ENCODE peak calls at places on chromosomes 2 and 18, in six cellular contexts. K, L, P, G, D and H are unnamed samples. For H3K4me1, the result is how much of the 10 kb centered on the place peaks cover.

GRCh38 chr2:46117379-46117778 is 179.8 kb upstream of the EPAS1 start:
- DNase-seq in G (peak), K (no peak), L (no peak), D (peak), P (no peak), H (no peak)

GRCh38 chr2:219249203-219249980 is 3.7 kb upstream of the TUBA4B start:
- DNase-seq in G (peak), L (peak), P (peak), K (peak), D (no peak), H (peak)

GRCh38 chr2:158211516-158211915 is 109.8 kb downstream of the UPP2 start:
- DNase-seq in L (no peak), G (no peak), K (no peak), D (no peak), P (no peak), H (no peak)

GRCh38 chr2:139045524-139045923 is 265.3 kb upstream of the NXPH2 start:
- DNase-seq in D (no peak), G (no peak), P (no peak), L (no peak), K (no peak), H (no peak)

GRCh38 chr18:48337053-48337452 is 72.1 kb downstream of the ZBTB7C start:
- DNase-seq in P (no peak), L (no peak), D (no peak), K (no peak), G (no peak), H (no peak)

GRCh38 chr2:227308784-227309183 is 16.3 kb upstream of the MFF start:
- DNase-seq in G (no peak), P (no peak), D (no peak), K (no peak), L (no peak), H (no peak)

GRCh38 chr18:23135679-23136325 is 517 bp downstream of the CABLES1 start:
- DNase-seq in D (no peak), P (no peak), G (no peak), L (peak), K (peak), H (peak)

GRCh38 chr2:172101707-172102158 is 967 bp downstream of the DLX2 start:
- DNase-seq in P (no peak), G (no peak), L (peak), K (no peak), D (no peak), H (no peak)

GRCh38 chr2:46648141-46648742 is 168.9 kb downstream of the TMEM247 start:
- DNase-seq in G (peak), K (no peak), L (no peak), P (no peak), D (no peak), H (no peak)

GRCh38 chr2:182548031-182548950 is 121.5 kb upstream of the PDE1A start:
- DNase-seq in K (no peak), G (no peak), D (no peak), L (no peak), P (no peak), H (no peak)

GRCh38 chr2:136980303-136980702 is 215.0 kb downstream of the THSD7B start:
- DNase-seq in D (no peak), K (no peak), L (no peak), P (no peak), G (no peak), H (no peak)

GRCh38 chr18:52219102-52219501 is 120.9 kb upstream of the DCC start:
- DNase-seq in P (no peak), D (no peak), L (no peak), K (no peak), G (no peak), H (no peak)

DNA sequence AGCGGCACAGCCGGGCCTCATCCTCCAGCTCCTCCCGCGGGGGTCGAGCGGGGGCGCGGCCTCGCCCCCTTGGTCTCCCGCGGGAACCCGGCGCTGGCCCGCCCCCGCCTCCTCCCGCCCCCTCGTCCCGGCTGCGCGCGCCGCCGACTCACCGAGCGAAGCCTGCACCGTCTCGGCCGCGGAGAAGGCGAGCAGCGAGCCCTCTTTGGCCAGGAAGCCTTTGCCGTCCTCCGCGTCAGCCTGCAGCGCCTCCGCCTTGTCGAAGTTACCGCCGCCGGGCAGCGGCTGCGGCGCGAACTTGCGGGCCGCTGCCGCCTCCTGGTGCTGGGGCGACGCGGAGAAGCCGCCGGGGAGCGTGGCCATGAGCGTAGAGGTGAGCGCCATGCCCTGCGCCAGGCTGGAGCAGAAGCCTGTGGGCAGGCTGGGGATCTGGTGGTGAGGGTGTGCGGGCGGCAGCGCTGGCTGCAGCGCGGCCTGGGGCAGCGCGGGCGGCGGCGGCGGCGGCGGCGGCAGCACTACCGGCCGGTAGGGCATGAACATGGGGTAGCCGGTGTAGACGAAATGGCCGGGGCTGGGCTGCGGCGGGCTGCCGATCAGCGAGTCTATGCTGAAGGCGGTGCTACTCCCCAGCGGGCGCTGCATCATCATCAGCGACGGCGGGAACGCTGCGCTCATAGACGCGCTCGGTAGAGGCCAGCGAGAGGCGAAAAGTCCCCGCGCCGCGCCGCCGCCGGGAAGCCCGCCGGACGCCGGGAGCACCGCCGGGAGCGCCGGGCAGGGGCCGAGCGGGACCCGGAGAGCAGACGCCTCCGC is 683 bp downstream of the GBX2 start:
- DNase-seq in K (peak), G (peak), D (no peak), L (peak), P (no peak), H (peak)
- H3K4me3 ChIP-seq in K (peak), G (peak), D (peak), L (no peak), P (no peak), H (peak)

GRCh38 chr2:98507940-98508689 is 63.5 kb downstream of the INPP4A start:
- DNase-seq in P (no peak), L (peak), G (no peak), K (peak), D (no peak), H (no peak)

GRCh38 chr2:98504386-98505109 is 59.9 kb downstream of the INPP4A start:
- DNase-seq in G (no peak), L (no peak), D (no peak), P (no peak), K (no peak), H (no peak)

GRCh38 chr2:98505311-98505808 is 60.7 kb downstream of the INPP4A start:
- DNase-seq in G (no peak), K (no peak), D (no peak), L (no peak), P (no peak), H (peak)

GRCh38 chr2:98507461-98507860 is 62.8 kb downstream of the INPP4A start:
- DNase-seq in L (no peak), G (no peak), K (no peak), P (no peak), D (no peak), H (no peak)

DNA sequence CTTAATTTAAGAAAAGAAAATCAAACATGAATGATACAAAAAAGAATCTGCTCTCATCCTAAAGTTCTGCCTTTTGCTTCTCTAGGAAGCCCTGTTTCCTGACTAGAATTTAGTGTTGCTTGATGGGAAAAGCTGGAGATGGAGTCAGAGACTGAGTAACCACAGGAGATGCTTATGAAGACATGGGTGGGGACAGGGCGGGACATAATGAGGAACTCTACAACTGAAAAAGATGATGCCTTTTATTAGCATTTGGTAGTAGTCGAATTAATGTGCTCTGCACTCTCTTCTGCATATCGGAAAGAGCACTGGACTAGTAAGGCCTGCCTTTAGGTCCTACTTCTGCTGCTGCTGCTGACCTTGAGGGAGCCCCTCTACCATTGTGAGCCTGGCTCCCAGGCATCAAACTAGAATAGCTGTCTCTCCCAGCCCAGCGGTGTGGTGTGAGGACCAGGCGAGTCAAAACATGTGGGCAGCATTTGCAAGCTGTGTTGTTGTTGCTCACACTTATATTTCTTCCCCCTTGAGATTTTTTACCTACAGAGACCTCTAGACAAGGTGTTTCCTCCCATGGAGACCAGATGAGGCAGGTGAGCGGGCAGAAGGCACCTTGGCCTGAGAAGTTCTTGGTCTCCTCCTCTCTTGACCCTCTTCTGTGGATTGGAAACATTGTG is 61.5 kb downstream of the INPP4A start:
- DNase-seq in K (no peak), L (no peak), D (no peak), P (no peak), G (no peak), H (no peak)
- H3K4me1 ChIP-seq in K (under half), L (under half), D (under half), P (half or more), G (under half), H (under half)

GRCh38 chr18:5302606-5303005 is 7.1 kb upstream of the ZBTB14 start:
- DNase-seq in L (no peak), G (no peak), K (no peak), D (no peak), P (no peak), H (no peak)

GRCh38 chr18:5298156-5298852 is 2.8 kb upstream of the ZBTB14 start:
- DNase-seq in L (no peak), D (no peak), P (no peak), G (no peak), K (no peak), H (no peak)

GRCh38 chr18:5305835-5306234 is 10.3 kb upstream of the ZBTB14 start:
- DNase-seq in L (no peak), P (no peak), G (no peak), D (no peak), K (no peak), H (no peak)

GRCh38 chr18:5304232-5304631 is 8.7 kb upstream of the ZBTB14 start:
- DNase-seq in P (no peak), D (no peak), L (no peak), G (no peak), K (no peak), H (no peak)

DNA sequence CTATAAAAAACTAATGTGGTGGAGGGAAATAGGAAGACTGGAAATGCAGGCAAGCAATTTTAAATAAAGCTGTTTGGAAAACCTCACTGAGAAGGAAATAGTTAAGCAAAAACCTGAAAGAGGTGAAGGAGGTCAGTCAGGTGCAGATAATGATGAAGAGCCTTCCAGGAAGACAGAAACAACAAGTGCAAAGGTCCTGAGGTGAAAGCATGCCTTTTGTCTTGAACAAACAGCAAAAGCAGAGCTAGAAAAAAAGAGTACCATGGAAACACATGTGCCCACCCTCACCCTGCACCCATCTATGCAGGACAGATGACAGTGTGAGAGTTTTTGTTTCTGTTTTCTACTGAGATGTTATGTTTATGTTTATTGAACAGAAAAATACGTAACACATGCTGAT is 8.1 kb upstream of the ZBTB14 start:
- DNase-seq in P (no peak), K (no peak), G (no peak), D (no peak), L (no peak), H (no peak)
- H3K27ac ChIP-seq in P (no peak), K (no peak), G (no peak), D (no peak), L (no peak), H (no peak)

GRCh38 chr2:43226955-43227829 is 786 bp upstream of the ZFP36L2 start:
- DNase-seq in G (peak), K (peak), L (peak), D (peak), P (peak), H (peak)

GRCh38 chr2:43228782-43229659 is 2.6 kb upstream of the ZFP36L2 start:
- DNase-seq in G (no peak), P (no peak), D (no peak), K (no peak), L (no peak), H (no peak)

GRCh38 chr2:43227830-43228280 is 1.4 kb upstream of the ZFP36L2 start:
- DNase-seq in L (no peak), D (no peak), G (no peak), P (no peak), K (no peak), H (peak)

GRCh38 chr2:43226558-43226954 is at the start of gene ZFP36L2:
- DNase-seq in K (peak), D (peak), P (peak), L (peak), G (peak), H (peak)

DNA sequence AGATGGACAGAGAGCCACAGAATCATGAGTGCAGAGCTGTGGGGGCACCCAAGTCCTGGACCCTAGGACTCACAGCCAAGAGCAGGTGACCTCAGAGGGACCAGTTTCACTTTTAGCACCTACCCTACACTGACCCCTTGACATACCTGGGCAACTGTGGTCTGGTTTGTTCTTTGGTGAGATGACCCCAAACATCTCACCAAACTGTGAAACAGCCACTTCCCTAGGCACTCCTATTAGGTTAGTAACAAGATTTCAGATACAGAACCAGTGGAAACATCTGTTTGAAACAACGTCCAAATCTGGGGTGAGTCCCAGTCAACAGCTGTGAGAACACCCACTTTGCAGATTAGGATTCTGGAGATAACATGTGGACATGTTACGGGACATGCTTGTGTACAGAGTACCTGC is 1.9 kb upstream of the ZFP36L2 start:
- DNase-seq in L (no peak), P (no peak), G (no peak), K (no peak), D (no peak), H (peak)
- H3K4me3 ChIP-seq in L (no peak), P (peak), G (no peak), K (no peak), D (no peak), H (no peak)

GRCh38 chr2:207483477-207483876 is 46.3 kb upstream of the CREB1 start:
- DNase-seq in P (no peak), D (no peak), L (no peak), K (no peak), G (peak), H (no peak)
- H3K4me1 ChIP-seq in P (under half), D (under half), L (under half), K (under half), G (under half), H (under half)

DNA sequence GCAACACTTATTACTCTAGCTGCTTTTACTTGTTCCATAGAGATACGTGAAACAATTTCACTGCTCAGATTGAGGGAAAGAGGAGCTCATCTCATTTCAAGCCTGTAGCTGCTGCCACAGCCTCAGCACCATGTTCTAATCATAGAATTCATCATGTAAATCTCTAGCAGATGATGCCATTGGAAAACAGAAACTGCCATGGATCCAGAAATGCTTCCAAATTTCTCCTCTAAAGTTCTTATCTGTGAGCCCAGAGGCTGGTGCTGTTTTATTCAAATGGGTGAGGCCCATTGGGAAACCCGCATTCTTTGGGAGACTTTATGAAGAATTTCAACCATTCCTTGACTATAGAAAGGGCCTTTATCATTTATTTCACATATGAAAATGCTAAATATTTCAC is 1.9 kb downstream of the CDC42EP3 start:
- DNase-seq in K (no peak), D (no peak), G (no peak), P (no peak), L (no peak), H (no peak)
- H3K27ac ChIP-seq in K (peak), D (no peak), G (peak), P (no peak), L (no peak), H (no peak)